ENCODE peak calls at places on chromosomes 4 and X, in six cellular contexts. N is cardiac muscle cell, A is transverse colon, W is IMR-90, E is right cardiac atrium, I is Karpas-422. M is an unnamed sample. For H3K27me3, the result is how much of the 10 kb centered on the place peaks cover.

GRCh38 chr4:182955411-182955810 is 38.2 kb upstream of the DCTD start:
- DNase-seq in N (no peak), A (no peak), W (peak), E (no peak), I (no peak), M (no peak)

GRCh38 chr4:98994474-98995182 is 893 bp upstream of the METAP1 start:
- DNase-seq in N (peak), A (no peak), W (peak), E (no peak), I (no peak), M (peak)

GRCh38 chrX:3268804-3269203 is 77.6 kb downstream of the MXRA5 start:
- DNase-seq in N (no peak), A (no peak), W (peak), E (no peak), I (no peak), M (peak)

GRCh38 chrX:123876177-123876576 is 16.3 kb downstream of the XIAP start:
- DNase-seq in N (no peak), A (no peak), W (no peak), E (no peak), I (no peak), M (no peak)

GRCh38 chr4:8324640-8325239 is 55.2 kb downstream of the HTRA3 start:
- DNase-seq in N (no peak), A (no peak), W (peak), E (no peak), I (no peak), M (no peak)

GRCh38 chrX:20514358-20514757 is 247.6 kb upstream of the RPS6KA3 start:
- DNase-seq in N (no peak), A (no peak), W (peak), E (no peak), I (no peak), M (peak)

GRCh38 chr4:18582841-18583240 is 561.3 kb upstream of the LCORL start:
- DNase-seq in N (no peak), A (no peak), W (no peak), E (no peak), I (no peak), M (no peak)

GRCh38 chr4:101237773-101238172 is 109.6 kb downstream of the PPP3CA start:
- DNase-seq in N (no peak), A (no peak), W (no peak), E (no peak), I (no peak), M (no peak)

GRCh38 chr4:151197258-151197657 is 79.7 kb upstream of the PRSS48 start:
- DNase-seq in N (no peak), A (no peak), W (no peak), E (no peak), I (no peak), M (no peak)

GRCh38 chrX:136260801-136261200 is 9.6 kb upstream of the MAP7D3 start:
- DNase-seq in N (no peak), A (no peak), W (peak), E (no peak), I (no peak), M (peak)

GRCh38 chr4:14787894-14788293 is 214.4 kb upstream of the CPEB2 start:
- DNase-seq in N (no peak), A (peak), W (peak), E (no peak), I (peak), M (no peak)

GRCh38 chr4:26937136-26937535 is 76.5 kb downstream of the STIM2 start:
- DNase-seq in N (no peak), A (no peak), W (no peak), E (no peak), I (peak), M (no peak)

GRCh38 chr4:74930166-74930565 is 2.8 kb upstream of the PARM1 start:
- DNase-seq in N (no peak), A (no peak), W (no peak), E (no peak), I (peak), M (no peak)

GRCh38 chrX:39855748-39856129 is 242.0 kb downstream of the BCOR start:
- DNase-seq in N (no peak), A (peak), W (peak), E (no peak), I (peak), M (peak)

GRCh38 chrX:2690856-2691542 is at the start of gene CD99:
- DNase-seq in N (peak), A (peak), W (peak), E (peak), I (peak), M (peak)

GRCh38 chr4:138320030-138320429 is 77.9 kb upstream of the SLC7A11 start:
- DNase-seq in N (no peak), A (no peak), W (no peak), E (no peak), I (no peak), M (no peak)

GRCh38 chr4:138300616-138301015 is 58.5 kb upstream of the SLC7A11 start:
- DNase-seq in N (no peak), A (no peak), W (peak), E (no peak), I (no peak), M (no peak)

GRCh38 chr4:37978509-37978908 is 18.3 kb downstream of the PTTG2 start:
- DNase-seq in N (no peak), A (no peak), W (no peak), E (no peak), I (no peak), M (no peak)

GRCh38 chrX:135489542-135489941 is 30.9 kb upstream of the INTS6L start:
- DNase-seq in N (no peak), A (no peak), W (no peak), E (no peak), I (peak), M (no peak)

GRCh38 chrX:150361777-150362351 is 1.3 kb upstream of the MAMLD1 start:
- DNase-seq in N (no peak), A (no peak), W (peak), E (peak), I (no peak), M (peak)

GRCh38 chr4:185204238-185204910 is 574 bp upstream of the CFAP97 start:
- DNase-seq in N (no peak), A (no peak), W (peak), E (no peak), I (peak), M (peak)

GRCh38 chr4:174505892-174506291 is 16.4 kb downstream of the HPGD start:
- DNase-seq in N (no peak), A (no peak), W (no peak), E (no peak), I (no peak), M (no peak)

GRCh38 chr4:137363496-137363895 is 168.8 kb downstream of the PCDH18 start:
- DNase-seq in N (no peak), A (no peak), W (no peak), E (no peak), I (no peak), M (no peak)

GRCh38 chrX:23341452-23341851 is 6.8 kb downstream of the PTCHD1 start:
- DNase-seq in N (peak), A (no peak), W (no peak), E (no peak), I (no peak), M (no peak)

GRCh38 chr4:173301518-173302201 is 32.5 kb downstream of the HMGB2 start:
- DNase-seq in N (peak), A (no peak), W (peak), E (no peak), I (peak), M (peak)

GRCh38 chr4:77788990-77789389 is 30.2 kb downstream of the CNOT6L start:
- DNase-seq in N (no peak), A (no peak), W (no peak), E (no peak), I (no peak), M (no peak)

GRCh38 chrX:148020329-148020728 is 39.2 kb downstream of the FMR1NB start:
- DNase-seq in N (no peak), A (no peak), W (no peak), E (no peak), I (no peak), M (no peak)

GRCh38 chrX:36898301-36898700 is 109.9 kb upstream of the FAM47C start:
- DNase-seq in N (peak), A (no peak), W (peak), E (no peak), I (peak), M (peak)

GRCh38 chrX:46710425-46710824 is 48.5 kb downstream of the SLC9A7 start:
- DNase-seq in N (no peak), A (no peak), W (peak), E (no peak), I (no peak), M (no peak)

GRCh38 chrX:43836435-43837184 is 45.6 kb downstream of the MAOB start:
- DNase-seq in N (peak), A (no peak), W (peak), E (no peak), I (peak), M (peak)

GRCh38 chrX:42129541-42129940 is 206.2 kb upstream of the CASK start:
- DNase-seq in N (no peak), A (no peak), W (no peak), E (no peak), I (no peak), M (no peak)

GRCh38 chrX:67544871-67545771 is 1.3 kb downstream of the AR start:
- DNase-seq in N (no peak), A (no peak), W (peak), E (peak), I (no peak), M (peak)

GRCh38 chr4:82652062-82652461 is 90.3 kb upstream of the TMEM150C start:
- DNase-seq in N (no peak), A (no peak), W (peak), E (no peak), I (no peak), M (peak)

GRCh38 chr4:137390707-137391106 is 141.6 kb downstream of the PCDH18 start:
- DNase-seq in N (no peak), A (no peak), W (peak), E (no peak), I (no peak), M (peak)

GRCh38 chr4:15006416-15007024 is 4.2 kb downstream of the CPEB2 start:
- DNase-seq in N (no peak), A (no peak), W (peak), E (no peak), I (peak), M (peak)

GRCh38 chr4:68184923-68185322 is 55.3 kb upstream of the TMPRSS11F start:
- DNase-seq in N (no peak), A (no peak), W (no peak), E (no peak), I (no peak), M (no peak)

GRCh38 chr4:132530846-132531245 is 618.2 kb upstream of the PCDH10 start:
- DNase-seq in N (no peak), A (no peak), W (no peak), E (no peak), I (no peak), M (no peak)

GRCh38 chr4:40722576-40723161 is 27.1 kb upstream of the NSUN7 start:
- DNase-seq in N (no peak), A (peak), W (no peak), E (no peak), I (no peak), M (no peak)

GRCh38 chr4:81215219-81215892 is at the start of gene PRKG2:
- DNase-seq in N (peak), A (peak), W (no peak), E (peak), I (no peak), M (no peak)

GRCh38 chrX:48466696-48467095 is 3.4 kb downstream of the SLC38A5 start:
- DNase-seq in N (no peak), A (no peak), W (no peak), E (no peak), I (peak), M (no peak)

GRCh38 chrX:110103344-110103743 is 100.4 kb downstream of the TMEM164 start:
- DNase-seq in N (no peak), A (no peak), W (no peak), E (no peak), I (no peak), M (no peak)

GRCh38 chrX:110097920-110098319 is 95.0 kb downstream of the TMEM164 start:
- DNase-seq in N (no peak), A (no peak), W (no peak), E (no peak), I (no peak), M (no peak)
- H3K27me3 ChIP-seq in N (under half), A (under half), W (under half), E (under half), I (under half), M (under half)

DNA sequence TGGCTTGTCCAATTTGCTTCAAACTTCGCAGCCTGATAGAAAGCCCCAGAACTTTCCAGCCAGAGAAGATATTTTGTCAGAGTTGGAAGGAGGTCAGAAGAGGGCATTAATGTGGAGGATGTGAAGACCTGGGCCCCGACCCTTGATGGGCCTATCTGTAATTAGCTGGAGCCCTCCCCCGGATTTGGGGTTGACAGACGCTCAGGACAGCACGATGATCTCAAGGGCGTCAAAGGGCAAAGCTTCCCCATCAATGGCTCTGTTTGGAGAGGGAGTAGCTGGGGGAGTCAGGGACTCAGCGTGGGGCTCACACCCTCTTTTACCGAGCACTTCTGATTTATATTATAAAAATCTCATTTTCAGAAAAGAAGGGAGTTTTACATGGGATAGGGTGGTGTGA is 59.0 kb upstream of the PPP2R3B start:
- DNase-seq in N (no peak), A (no peak), W (no peak), E (no peak), I (no peak), M (no peak)
- H3K27me3 ChIP-seq in N (under half), A (under half), W (under half), E (under half), I (under half), M (under half)

DNA sequence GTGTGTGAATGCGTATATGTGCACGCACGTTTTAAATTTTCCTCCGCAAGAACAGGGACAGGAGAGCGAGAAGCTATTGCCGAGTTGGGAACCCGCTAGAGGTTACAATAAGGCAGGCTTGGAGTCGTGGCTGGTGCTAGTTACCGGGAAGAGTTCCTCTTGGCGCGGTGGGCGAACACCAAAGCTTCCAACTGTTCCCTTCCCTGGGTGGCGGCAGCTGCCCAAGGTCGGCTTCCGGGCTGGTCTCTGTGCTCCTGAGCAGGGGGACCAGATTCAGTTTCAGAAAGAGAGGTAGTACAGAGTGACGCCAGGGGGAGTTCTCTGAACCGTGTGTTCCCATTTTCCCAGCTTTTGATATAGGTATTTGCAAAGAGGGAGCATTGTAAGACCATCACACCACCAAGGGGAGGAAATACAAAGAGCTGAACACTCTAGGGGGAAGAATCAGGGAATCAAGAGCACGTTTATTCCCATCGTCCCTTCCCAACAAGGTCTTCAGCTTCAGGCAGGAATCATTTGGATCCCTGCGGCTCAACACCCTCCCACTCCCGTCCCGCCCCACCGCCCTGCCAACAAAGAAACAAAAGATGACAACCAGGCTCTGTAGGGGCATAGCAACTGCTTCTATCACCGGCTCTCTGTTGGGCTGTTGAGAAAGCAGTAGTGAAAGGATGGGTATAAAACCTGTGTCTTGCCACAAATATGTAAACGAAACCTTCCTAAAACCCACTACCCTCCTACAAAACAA is 113.6 kb upstream of the TEX13C start:
- DNase-seq in N (peak), A (no peak), W (no peak), E (no peak), I (no peak), M (no peak)
- H3K27me3 ChIP-seq in N (under half), A (under half), W (under half), E (under half), I (under half), M (under half)

GRCh38 chr4:6473264-6474052 is 1.0 kb upstream of the PPP2R2C start:
- DNase-seq in N (no peak), A (no peak), W (no peak), E (no peak), I (no peak), M (no peak)
- H3K27me3 ChIP-seq in N (half or more), A (half or more), W (under half), E (under half), I (under half), M (under half)

GRCh38 chrX:155115174-155115830 is 44.0 kb downstream of the BRCC3 start:
- DNase-seq in N (no peak), A (no peak), W (no peak), E (no peak), I (no peak), M (no peak)

GRCh38 chrX:155113097-155113496 is 41.8 kb downstream of the BRCC3 start:
- DNase-seq in N (no peak), A (no peak), W (no peak), E (no peak), I (no peak), M (no peak)

GRCh38 chrX:155108427-155108826 is 37.1 kb downstream of the BRCC3 start:
- DNase-seq in N (no peak), A (no peak), W (no peak), E (no peak), I (no peak), M (no peak)

DNA sequence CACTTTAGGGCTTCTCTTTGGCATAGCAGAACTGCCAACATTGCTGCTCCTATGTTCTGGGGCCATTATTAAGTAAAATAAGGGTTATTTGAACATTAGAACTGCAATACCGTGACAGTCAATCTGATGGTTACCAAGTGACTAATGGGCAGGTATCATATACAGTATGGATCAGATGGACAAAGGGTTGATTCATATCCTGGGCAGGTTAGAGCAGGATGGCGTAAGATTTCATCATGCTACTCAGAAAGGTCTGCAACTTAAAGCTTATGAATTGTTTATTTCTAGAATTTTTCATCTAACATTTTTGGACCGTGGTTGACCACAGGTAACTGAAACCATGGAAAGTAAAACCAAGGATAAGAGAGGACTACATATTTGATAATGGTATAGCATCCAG is 40.9 kb downstream of the BRCC3 start:
- DNase-seq in N (no peak), A (no peak), W (peak), E (no peak), I (no peak), M (no peak)
- H3K27me3 ChIP-seq in N (under half), A (under half), W (under half), E (under half), I (under half), M (under half)

GRCh38 chrX:132730266-132730665 is 228.2 kb downstream of the HS6ST2 start:
- DNase-seq in N (no peak), A (no peak), W (no peak), E (no peak), I (no peak), M (no peak)

GRCh38 chrX:132730726-132731125 is 227.7 kb downstream of the HS6ST2 start:
- DNase-seq in N (no peak), A (no peak), W (no peak), E (no peak), I (no peak), M (no peak)

GRCh38 chrX:132728296-132728695 is 230.1 kb downstream of the HS6ST2 start:
- DNase-seq in N (no peak), A (no peak), W (no peak), E (no peak), I (no peak), M (no peak)

GRCh38 chrX:132737743-132738142 is 220.7 kb downstream of the HS6ST2 start:
- DNase-seq in N (no peak), A (no peak), W (no peak), E (no peak), I (no peak), M (no peak)

GRCh38 chrX:132732236-132732635 is 226.2 kb downstream of the HS6ST2 start:
- DNase-seq in N (no peak), A (no peak), W (no peak), E (no peak), I (no peak), M (no peak)
- H3K27me3 ChIP-seq in N (under half), A (under half), W (under half), E (under half), I (under half), M (half or more)

GRCh38 chr4:127781303-127782024 is 658 bp upstream of the HSPA4L start:
- DNase-seq in N (peak), A (peak), W (peak), E (peak), I (no peak), M (peak)
- H3K27me3 ChIP-seq in N (under half), A (under half), W (under half), E (under half), I (under half), M (under half)

M was measured in adipocyte.